ENCODE peak calls at places on chromosomes 5 and 9, in nine cellular contexts. Z is right cardiac atrium, T is upper lobe of right lung, G is MM.1S, O is cardiac muscle cell, F is stomach, R is pancreas, N is brain microvascular endothelial cell, D is tibial artery. I is an unnamed sample.

GRCh38 chr9:31418419-31418818 is 966.0 kb upstream of the ACO1 start:
- DNase-seq in Z (no peak), T (no peak), G (no peak), O (no peak), F (no peak), R (no peak), N (no peak), D (no peak), I (no peak)

GRCh38 chr9:5698810-5699556 is 70.1 kb downstream of the RIC1 start:
- DNase-seq in Z (no peak), T (no peak), G (no peak), O (peak), F (no peak), R (no peak), N (no peak), D (no peak), I (peak)

GRCh38 chr5:1246711-1247431 is 21.7 kb downstream of the SLC6A18 start:
- DNase-seq in Z (peak), T (peak), G (no peak), O (peak), F (peak), R (peak), N (peak), D (no peak), I (no peak)

GRCh38 chr9:680106-680505 is 161.4 kb upstream of the DMRT1 start:
- DNase-seq in Z (no peak), T (no peak), G (no peak), O (no peak), F (no peak), R (no peak), N (no peak), D (no peak), I (no peak)

GRCh38 chr5:180739958-180740357 is at the start of gene OR2Y1:
- DNase-seq in Z (no peak), T (no peak), G (no peak), O (no peak), F (no peak), R (no peak), N (no peak), D (no peak), I (no peak)

GRCh38 chr5:55852503-55852902 is 1.3 kb downstream of the IL31RA start:
- DNase-seq in Z (no peak), T (no peak), G (no peak), O (no peak), F (no peak), R (no peak), N (no peak), D (no peak), I (no peak)

GRCh38 chr5:35854248-35854647 is 2.4 kb upstream of the IL7R start:
- DNase-seq in Z (no peak), T (no peak), G (no peak), O (no peak), F (no peak), R (no peak), N (no peak), D (no peak), I (no peak)

GRCh38 chr5:96747718-96748117 is 60.0 kb downstream of the ERAP1 start:
- DNase-seq in Z (no peak), T (no peak), G (no peak), O (no peak), F (no peak), R (no peak), N (no peak), D (no peak), I (no peak)

GRCh38 chr5:172678902-172679301 is 37.8 kb downstream of the NEURL1B start:
- DNase-seq in Z (peak), T (no peak), G (peak), O (no peak), F (peak), R (peak), N (no peak), D (peak), I (no peak)

GRCh38 chr5:74622944-74623343 is 17.6 kb downstream of the ENC1 start:
- DNase-seq in Z (no peak), T (no peak), G (no peak), O (no peak), F (no peak), R (no peak), N (no peak), D (no peak), I (no peak)

GRCh38 chr5:518721-519120 is 5.5 kb downstream of the SLC9A3 start:
- DNase-seq in Z (peak), T (no peak), G (no peak), O (no peak), F (no peak), R (no peak), N (no peak), D (no peak), I (no peak)

GRCh38 chr9:100756217-100756616 is 178.3 kb downstream of the CAVIN4 start:
- DNase-seq in Z (no peak), T (no peak), G (no peak), O (no peak), F (no peak), R (no peak), N (no peak), D (no peak), I (no peak)

GRCh38 chr5:98110270-98110669 is 663.2 kb upstream of the RGMB start:
- DNase-seq in Z (no peak), T (no peak), G (no peak), O (peak), F (no peak), R (no peak), N (peak), D (no peak), I (peak)

GRCh38 chr5:137639645-137640044 is 96.2 kb downstream of the KLHL3 start:
- DNase-seq in Z (no peak), T (no peak), G (no peak), O (no peak), F (no peak), R (no peak), N (no peak), D (no peak), I (no peak)

GRCh38 chr5:167406503-167406902 is 884.9 kb upstream of the WWC1 start:
- DNase-seq in Z (no peak), T (no peak), G (no peak), O (no peak), F (no peak), R (no peak), N (no peak), D (no peak), I (no peak)

GRCh38 chr5:94217745-94218144 is 400.7 kb downstream of the KIAA0825 start:
- DNase-seq in Z (no peak), T (no peak), G (no peak), O (no peak), F (no peak), R (no peak), N (no peak), D (no peak), I (no peak)

GRCh38 chr5:82912462-82912861 is 164.7 kb downstream of the TMEM167A start:
- DNase-seq in Z (peak), T (no peak), G (no peak), O (no peak), F (no peak), R (no peak), N (no peak), D (no peak), I (no peak)

GRCh38 chr5:110063640-110064592 is 374.2 kb downstream of the MAN2A1 start:
- DNase-seq in Z (no peak), T (no peak), G (no peak), O (no peak), F (no peak), R (no peak), N (peak), D (no peak), I (no peak)

GRCh38 chr5:153546566-153546965 is 56.1 kb downstream of the GRIA1 start:
- DNase-seq in Z (no peak), T (no peak), G (no peak), O (peak), F (no peak), R (no peak), N (no peak), D (no peak), I (no peak)

GRCh38 chr9:96617439-96618185 is 2.0 kb downstream of the CDC14B start:
- DNase-seq in Z (peak), T (no peak), G (no peak), O (no peak), F (no peak), R (peak), N (no peak), D (peak), I (no peak)

GRCh38 chr5:147996379-147996778 is 67.4 kb upstream of the SPINK5 start:
- DNase-seq in Z (no peak), T (no peak), G (no peak), O (no peak), F (no peak), R (no peak), N (no peak), D (no peak), I (no peak)

GRCh38 chr5:39137391-39138181 is 63.4 kb upstream of the RICTOR start:
- DNase-seq in Z (no peak), T (no peak), G (no peak), O (no peak), F (no peak), R (no peak), N (no peak), D (no peak), I (no peak)

GRCh38 chr5:17114715-17115599 is 102.5 kb upstream of the BASP1 start:
- DNase-seq in Z (no peak), T (no peak), G (no peak), O (no peak), F (no peak), R (no peak), N (no peak), D (no peak), I (no peak)

GRCh38 chr9:136799854-136800657 is 3.9 kb downstream of the CCDC183 start:
- DNase-seq in Z (peak), T (peak), G (peak), O (peak), F (peak), R (peak), N (no peak), D (no peak), I (no peak)

GRCh38 chr5:86909896-86910295 is 292.2 kb downstream of the COX7C start:
- DNase-seq in Z (no peak), T (no peak), G (no peak), O (peak), F (no peak), R (no peak), N (no peak), D (no peak), I (no peak)

GRCh38 chr5:57316798-57317327 is 143.0 kb downstream of the GPBP1 start:
- DNase-seq in Z (no peak), T (no peak), G (peak), O (peak), F (no peak), R (no peak), N (peak), D (no peak), I (peak)

GRCh38 chr5:161372682-161373344 is 173.7 kb downstream of the GABRB2 start:
- DNase-seq in Z (no peak), T (no peak), G (no peak), O (no peak), F (no peak), R (no peak), N (no peak), D (no peak), I (no peak)

GRCh38 chr9:114304416-114305188 is 18.3 kb upstream of the ORM1 start:
- DNase-seq in Z (no peak), T (peak), G (no peak), O (no peak), F (peak), R (peak), N (no peak), D (peak), I (no peak)

GRCh38 chr9:93064392-93065124 is 6.1 kb downstream of the SUSD3 start:
- DNase-seq in Z (no peak), T (no peak), G (peak), O (no peak), F (peak), R (no peak), N (no peak), D (no peak), I (no peak)

GRCh38 chr5:173302546-173303155 is 25.6 kb downstream of the STC2 start:
- DNase-seq in Z (no peak), T (no peak), G (no peak), O (peak), F (no peak), R (no peak), N (peak), D (no peak), I (no peak)

GRCh38 chr5:9437741-9438240 is 108.1 kb downstream of the SEMA5A start:
- DNase-seq in Z (no peak), T (no peak), G (no peak), O (peak), F (no peak), R (no peak), N (peak), D (no peak), I (no peak)

GRCh38 chr5:156783092-156783491 is 67.0 kb upstream of the PPP1R2B start:
- DNase-seq in Z (no peak), T (no peak), G (no peak), O (no peak), F (no peak), R (no peak), N (no peak), D (no peak), I (no peak)

GRCh38 chr5:7868773-7869473 is at the start of the genes FASTKD3 and MTRR:
- DNase-seq in Z (peak), T (peak), G (peak), O (peak), F (peak), R (peak), N (peak), D (peak), I (peak)

GRCh38 chr9:36903541-36904435 is 130.3 kb downstream of the PAX5 start:
- DNase-seq in Z (no peak), T (no peak), G (no peak), O (peak), F (peak), R (peak), N (peak), D (no peak), I (no peak)

GRCh38 chr5:69512740-69513260 is 20.2 kb downstream of the OCLN start:
- DNase-seq in Z (no peak), T (no peak), G (no peak), O (peak), F (no peak), R (no peak), N (peak), D (no peak), I (peak)

GRCh38 chr9:96874947-96875459 is 20.7 kb upstream of the ZNF782 start:
- DNase-seq in Z (no peak), T (no peak), G (peak), O (peak), F (peak), R (peak), N (peak), D (no peak), I (no peak)

GRCh38 chr9:114305189-114305555 is 17.7 kb upstream of the ORM1 start:
- DNase-seq in Z (no peak), T (no peak), G (no peak), O (no peak), F (no peak), R (no peak), N (no peak), D (peak), I (no peak)

DNA sequence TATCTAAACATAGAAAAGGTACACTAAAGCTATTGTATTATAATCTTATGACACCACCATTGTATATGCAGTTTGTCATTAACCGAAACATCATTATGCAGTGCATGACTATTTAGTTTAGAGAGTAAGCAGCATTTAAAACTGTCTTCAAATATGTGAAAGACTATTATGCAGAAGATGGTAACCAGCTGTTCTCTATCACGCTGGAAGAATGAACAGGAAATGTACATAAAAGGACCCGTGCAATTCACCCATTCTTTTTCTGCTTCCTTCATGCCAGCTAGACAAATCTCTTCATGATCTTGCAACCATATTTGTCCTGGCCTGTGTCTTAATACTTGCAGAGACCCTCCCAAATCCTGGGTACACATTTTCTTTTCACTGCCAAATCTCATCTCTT is 58.7 kb downstream of the ITGA1 start:
- DNase-seq in Z (no peak), T (no peak), G (no peak), O (peak), F (no peak), R (no peak), N (no peak), D (no peak), I (no peak)
- H3K27ac ChIP-seq in Z (no peak), T (no peak), G (no peak), O (no peak), F (no peak), R (no peak), N (no peak), D (peak), I (peak)

GRCh38 chr9:129259373-129259772 is 81.3 kb upstream of the IER5L start:
- DNase-seq in Z (peak), T (peak), G (no peak), O (no peak), F (no peak), R (no peak), N (no peak), D (no peak), I (no peak)

GRCh38 chr9:129258823-129259301 is 80.8 kb upstream of the IER5L start:
- DNase-seq in Z (no peak), T (peak), G (peak), O (no peak), F (no peak), R (no peak), N (no peak), D (no peak), I (no peak)

GRCh38 chr9:129258124-129258822 is 80.2 kb upstream of the IER5L start:
- DNase-seq in Z (peak), T (peak), G (peak), O (peak), F (peak), R (peak), N (peak), D (peak), I (peak)

GRCh38 chr9:129254566-129255287 is 76.7 kb upstream of the IER5L start:
- DNase-seq in Z (peak), T (peak), G (no peak), O (no peak), F (no peak), R (no peak), N (no peak), D (no peak), I (no peak)

DNA sequence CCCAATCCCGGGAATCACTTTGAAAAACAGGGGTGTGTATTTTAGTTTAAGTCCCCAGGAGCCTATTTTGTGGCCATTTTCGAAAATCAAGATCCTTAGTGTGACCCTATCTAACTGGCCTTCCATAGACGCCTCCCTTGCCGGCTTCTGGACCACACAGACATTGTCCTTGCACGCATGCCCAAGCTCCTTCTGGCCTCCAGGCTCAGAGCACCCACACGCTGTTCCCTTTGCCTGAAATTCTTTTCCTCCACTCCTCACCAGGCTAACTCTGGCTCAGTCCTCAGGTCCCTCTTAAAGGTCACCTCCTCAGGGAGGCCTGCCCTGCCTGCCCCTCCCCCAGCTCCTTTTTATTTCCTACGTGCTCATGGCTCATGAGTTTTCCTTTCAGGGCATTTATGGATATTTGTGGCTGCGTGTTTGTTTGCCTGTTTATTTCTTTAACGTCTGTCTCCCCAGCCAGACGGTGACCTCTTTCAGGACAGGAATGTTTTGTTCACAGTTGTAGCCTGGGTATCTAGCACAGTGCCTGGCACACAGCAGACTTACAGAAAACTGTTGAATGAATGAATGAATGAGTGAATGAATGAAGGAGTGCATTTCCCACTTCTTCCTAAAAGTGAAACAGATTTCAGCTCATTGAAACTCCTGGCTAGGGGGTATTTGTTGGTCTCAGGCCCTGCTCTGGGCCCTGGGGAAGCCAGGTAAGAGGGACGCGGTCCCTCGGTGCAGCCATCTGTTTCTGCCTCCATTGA is 79.1 kb upstream of the IER5L start:
- DNase-seq in Z (peak), T (peak), G (no peak), O (no peak), F (no peak), R (no peak), N (no peak), D (no peak), I (no peak)
- H3K27ac ChIP-seq in Z (no peak), T (no peak), G (no peak), O (no peak), F (no peak), R (no peak), N (no peak), D (peak), I (no peak)

DNA sequence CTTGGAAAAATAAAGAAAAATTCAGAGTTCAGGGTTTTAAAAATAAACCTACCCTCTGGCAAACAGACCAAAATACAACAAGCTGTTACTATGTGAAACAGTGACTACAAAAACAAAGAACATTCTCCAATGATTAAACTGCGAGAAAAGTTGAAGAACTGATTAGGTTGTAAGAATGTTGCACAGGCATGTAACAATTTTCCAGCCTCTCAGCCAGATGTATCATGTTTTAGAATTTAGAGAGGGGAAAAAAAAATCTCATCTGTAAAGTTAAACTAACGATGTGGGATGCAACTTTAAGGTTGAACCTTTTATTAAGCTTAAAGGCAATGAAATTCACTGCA is 96.8 kb downstream of the MEF2C start:
- DNase-seq in Z (no peak), T (no peak), G (no peak), O (peak), F (no peak), R (no peak), N (peak), D (no peak), I (no peak)
- H3K27ac ChIP-seq in Z (peak), T (peak), G (no peak), O (peak), F (peak), R (peak), N (peak), D (peak), I (peak)

DNA sequence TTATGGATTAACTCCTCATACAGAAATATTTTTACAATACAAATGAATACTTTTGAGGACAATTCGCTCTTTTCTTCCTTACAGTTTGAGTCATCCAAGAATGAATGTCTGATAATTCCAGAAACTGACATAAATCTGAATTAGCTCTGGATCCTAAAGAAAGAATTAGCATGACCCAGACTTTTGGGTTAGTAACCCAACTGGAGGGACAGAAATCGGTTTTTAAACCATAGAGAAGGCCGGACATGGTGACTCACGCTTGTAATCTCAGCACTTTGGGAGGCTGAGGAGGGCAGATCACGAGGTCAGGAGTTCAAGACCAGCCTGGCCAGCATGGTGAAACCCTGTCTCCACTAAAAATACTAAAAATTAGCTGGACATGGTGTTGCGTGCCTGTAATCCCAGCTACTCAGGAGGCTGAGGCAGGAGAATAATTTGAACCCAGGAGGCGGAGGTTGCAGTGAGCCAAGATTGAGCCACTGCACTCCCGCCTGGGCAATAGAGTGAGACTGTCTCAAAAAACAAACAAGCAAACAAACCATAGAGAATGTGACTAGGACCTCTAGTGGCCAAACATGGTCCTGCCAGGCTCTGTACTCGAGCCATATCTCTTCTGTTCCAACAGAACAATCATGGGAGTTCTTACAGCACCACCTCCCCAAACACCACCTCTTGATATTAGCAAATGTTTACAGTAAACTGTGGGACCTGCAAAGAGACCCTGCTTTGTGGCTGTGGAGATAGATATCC is 44.8 kb downstream of the LURAP1L start:
- DNase-seq in Z (no peak), T (no peak), G (peak), O (no peak), F (no peak), R (no peak), N (no peak), D (no peak), I (no peak)
- H3K27ac ChIP-seq in Z (no peak), T (no peak), G (no peak), O (no peak), F (peak), R (peak), N (peak), D (peak), I (no peak)

GRCh38 chr5:61435368-61435767 is 103.3 kb downstream of the ZSWIM6 start:
- DNase-seq in Z (no peak), T (no peak), G (no peak), O (no peak), F (no peak), R (no peak), N (no peak), D (no peak), I (no peak)
- H3K27ac ChIP-seq in Z (no peak), T (no peak), G (no peak), O (no peak), F (no peak), R (no peak), N (no peak), D (no peak), I (no peak)

GRCh38 chr9:124290053-124290581 is 32.4 kb downstream of the NEK6 start:
- DNase-seq in Z (no peak), T (no peak), G (no peak), O (no peak), F (peak), R (no peak), N (no peak), D (no peak), I (no peak)
- H3K27ac ChIP-seq in Z (no peak), T (peak), G (no peak), O (no peak), F (peak), R (no peak), N (no peak), D (no peak), I (peak)

I was measured in AG04450.